ENCODE peak calls at places on chromosomes 16 and 17, in ten cellular contexts. Z is CD4-positive, alpha-beta memory T cell; L is stimulated activated CD4-positive, alpha-beta T cell treated with anti-CD3 and anti-CD28 coated beads, Interleukin-1b, Interleukin-23, amount 100 ng/mL, for 4 hours; R is activated T-helper 1 cell treated with anti-CD3 and anti-CD28 coated beads, Interleukin-2, amount 50 U/mL, for 16 hours; I is ecto neural progenitor cell; Q is central memory CD4-positive, alpha-beta T cell; S is NCI-H1092; V is fibroblast of the conjunctiva; C is dorsolateral prefrontal cortex; H is activated CD4-positive, alpha-beta T cell treated with anti-CD3 and anti-CD28 coated beads for 24 hours. U is an unnamed sample.

GRCh38 chr17:39224778-39225307 is 902 bp downstream of the STAC2 start:
- DNase-seq in C (no peak), Z (no peak), V (no peak), Q (no peak), I (peak), L (no peak), S (no peak), H (no peak), R (no peak), U (no peak)

GRCh38 chr16:84052071-84052622 is 9.6 kb upstream of the SLC38A8 start:
- DNase-seq in H (no peak), Z (no peak), V (no peak), S (no peak), R (no peak), I (peak), C (no peak), Q (no peak), L (no peak), U (no peak)

GRCh38 chr17:49966767-49967166 is 2.2 kb upstream of the DLX4 start:
- DNase-seq in L (no peak), V (no peak), Z (no peak), Q (no peak), I (no peak), S (no peak), R (no peak), H (no peak), C (no peak), U (no peak)

GRCh38 chr16:77789085-77789611 is 784 bp downstream of the VAT1L start:
- DNase-seq in R (no peak), H (no peak), S (no peak), V (no peak), L (no peak), C (no peak), Q (no peak), I (no peak), Z (no peak), U (no peak)

GRCh38 chr17:39205112-39205526 is 5.0 kb downstream of the RPL19 start:
- DNase-seq in Q (no peak), Z (no peak), V (no peak), R (no peak), L (no peak), S (no peak), I (no peak), H (no peak), C (no peak), U (no peak)

GRCh38 chr17:76048025-76048605 is 21.0 kb upstream of the EVPL start:
- DNase-seq in Q (no peak), H (no peak), R (no peak), I (no peak), S (no peak), C (no peak), V (no peak), L (no peak), Z (no peak), U (no peak)

GRCh38 chr16:66687906-66688625 is 8.5 kb downstream of the CMTM4 start:
- DNase-seq in C (no peak), V (no peak), L (no peak), S (no peak), I (no peak), Z (no peak), R (no peak), H (no peak), Q (no peak), U (no peak)

GRCh38 chr17:35132099-35132498 is 10.0 kb downstream of the NLE1 start:
- DNase-seq in I (no peak), V (no peak), H (no peak), R (no peak), C (no peak), L (no peak), S (no peak), Q (no peak), Z (no peak), U (no peak)

GRCh38 chr16:10888320-10888937 is 11.4 kb downstream of the CIITA start:
- DNase-seq in Q (no peak), R (no peak), V (no peak), I (no peak), C (no peak), S (no peak), L (no peak), Z (no peak), H (no peak), U (no peak)

GRCh38 chr16:56286819-56287218 is 95.5 kb downstream of the GNAO1 start:
- DNase-seq in Z (no peak), H (no peak), L (no peak), I (no peak), V (no peak), C (no peak), S (no peak), R (no peak), Q (no peak), U (no peak)

GRCh38 chr17:17603178-17603894 is 11.8 kb upstream of the PEMT start:
- DNase-seq in Z (no peak), V (no peak), I (no peak), L (no peak), Q (no peak), R (no peak), S (peak), C (no peak), H (no peak), U (no peak)

GRCh38 chr17:42613699-42614295 is 4.3 kb downstream of the TUBG1 start:
- DNase-seq in C (no peak), Q (no peak), I (no peak), L (no peak), S (no peak), R (no peak), H (no peak), V (no peak), Z (no peak), U (no peak)

GRCh38 chr16:54484700-54485099 is 198.1 kb upstream of the IRX3 start:
- DNase-seq in R (no peak), C (no peak), Z (no peak), H (no peak), Q (no peak), V (no peak), L (no peak), I (no peak), S (no peak), U (no peak)

GRCh38 chr16:66099261-66099660 is 267.2 kb upstream of the CDH5 start:
- DNase-seq in Z (no peak), I (no peak), H (no peak), R (no peak), C (no peak), S (no peak), Q (no peak), V (no peak), L (no peak), U (no peak)

GRCh38 chr17:80364091-80364691 is 50.8 kb upstream of the ENDOV start:
- DNase-seq in Z (no peak), V (no peak), I (peak), L (no peak), S (no peak), C (peak), R (no peak), Q (no peak), H (no peak), U (no peak)

GRCh38 chr17:43171761-43172487 is 910 bp downstream of the NBR1 start:
- DNase-seq in L (no peak), R (no peak), C (no peak), Q (no peak), V (peak), Z (no peak), I (no peak), S (no peak), H (no peak), U (peak)

GRCh38 chr16:9647981-9648701 is 534.1 kb downstream of the GRIN2A start:
- DNase-seq in Z (no peak), I (no peak), C (no peak), L (no peak), H (no peak), S (no peak), Q (no peak), R (no peak), V (no peak), U (peak)

GRCh38 chr16:48605518-48606110 is 4.4 kb downstream of the N4BP1 start:
- DNase-seq in V (no peak), I (no peak), Q (no peak), L (no peak), Z (no peak), S (no peak), H (no peak), R (no peak), C (no peak), U (no peak)

GRCh38 chr16:66474750-66475199 is 47.7 kb downstream of the BEAN1 start:
- DNase-seq in S (peak), I (no peak), Z (peak), V (no peak), C (no peak), R (peak), Q (peak), H (peak), L (no peak), U (peak)

GRCh38 chr17:19270951-19271611 is 33.9 kb downstream of the EPN2 start:
- DNase-seq in Q (no peak), Z (no peak), C (no peak), I (no peak), R (no peak), V (no peak), L (no peak), S (no peak), H (no peak), U (no peak)

GRCh38 chr17:37689317-37689716 is 46.1 kb upstream of the DDX52 start:
- DNase-seq in V (no peak), H (no peak), I (no peak), Z (no peak), Q (no peak), S (no peak), C (no peak), R (no peak), L (no peak), U (no peak)

GRCh38 chr16:12485425-12485824 is 318.3 kb downstream of the CPPED1 start:
- DNase-seq in Q (no peak), R (no peak), I (no peak), Z (no peak), H (no peak), S (no peak), C (no peak), L (no peak), V (no peak), U (no peak)

GRCh38 chr16:19698480-19699465 is 19.3 kb downstream of the KNOP1 start:
- DNase-seq in Q (no peak), L (no peak), S (no peak), R (no peak), Z (no peak), H (no peak), C (no peak), I (no peak), V (no peak), U (no peak)

GRCh38 chr17:78839173-78839761 is 1.3 kb downstream of the USP36 start:
- DNase-seq in S (no peak), Z (peak), L (no peak), R (no peak), Q (peak), C (no peak), H (no peak), V (no peak), I (no peak), U (no peak)

U was measured in HL-60.